ENCODE peak calls at places on chromosomes 2 and 18, in four cellular contexts. O is transverse colon, K is IMR-90, A is Calu3. J is an unnamed sample.

GRCh38 chr2:119136093-119136492 is 22.5 kb downstream of the C1QL2 start:
- DNase-seq in O (no peak), K (no peak), A (no peak), J (no peak)

GRCh38 chr2:144358979-144359541 is 160.9 kb downstream of the ZEB2 start:
- DNase-seq in O (no peak), K (peak; percentile 71), A (no peak), J (no peak)

GRCh38 chr18:9960263-9960904 is 46.6 kb downstream of the VAPA start:
- DNase-seq in O (no peak), K (no peak), A (no peak), J (no peak)

GRCh38 chr2:6973895-6974545 is 56.8 kb downstream of the RNF144A start:
- DNase-seq in O (no peak), K (no peak), A (peak; percentile 64), J (no peak)

GRCh38 chr2:127415593-127416485 is 2.4 kb upstream of the PROC start:
- DNase-seq in O (peak; percentile 89), K (no peak), A (peak; percentile 91), J (peak; percentile 92)

GRCh38 chr2:241947876-241948275 is 78.3 kb downstream of the RTP5 start:
- DNase-seq in O (no peak), K (no peak), A (no peak), J (peak; percentile 39)

GRCh38 chr2:24493713-24494112 is 2.7 kb downstream of the NCOA1 start:
- DNase-seq in O (no peak), K (no peak), A (no peak), J (no peak)

GRCh38 chr18:23460285-23461273 is 7.5 kb downstream of the RIOK3 start:
- DNase-seq in O (peak; percentile 36), K (no peak), A (no peak), J (peak; percentile 79)

GRCh38 chr2:181077128-181077709 is 96.8 kb downstream of the UBE2E3 start:
- DNase-seq in O (no peak), K (peak; percentile 62), A (peak; percentile 6), J (no peak)

GRCh38 chr2:7133521-7133920 is 216.3 kb downstream of the RNF144A start:
- DNase-seq in O (no peak), K (no peak), A (peak; percentile 36), J (no peak)

GRCh38 chr2:205752924-205753323 is 70.6 kb downstream of the NRP2 start:
- DNase-seq in O (no peak), K (no peak), A (no peak), J (no peak)

GRCh38 chr18:35438480-35439234 is 59.1 kb downstream of the INO80C start:
- DNase-seq in O (no peak), K (no peak), A (no peak), J (no peak)

GRCh38 chr18:23498062-23498582 is 5.2 kb upstream of the RMC1 start:
- DNase-seq in O (no peak), K (no peak), A (no peak), J (no peak)

GRCh38 chr2:85766214-85766613 is 12.4 kb downstream of the ATOH8 start:
- DNase-seq in O (no peak), K (no peak), A (no peak), J (no peak)

GRCh38 chr2:12389354-12390045 is 327.2 kb upstream of the TRIB2 start:
- DNase-seq in O (no peak), K (peak; percentile 23), A (no peak), J (no peak)

GRCh38 chr2:198691236-198691635 is 766.5 kb downstream of the SATB2 start:
- DNase-seq in O (no peak), K (no peak), A (no peak), J (no peak)

GRCh38 chr2:24080721-24081120 is 3.9 kb downstream of the TP53I3 start:
- DNase-seq in O (no peak), K (peak; percentile 36), A (no peak), J (no peak)

GRCh38 chr2:223779877-223780276 is 57.5 kb downstream of the AP1S3 start:
- DNase-seq in O (no peak), K (peak; percentile 34), A (peak; percentile 64), J (peak; percentile 62)

GRCh38 chr2:229714080-229714735 is at the start of gene DNER:
- DNase-seq in O (peak; percentile 20), K (no peak), A (peak; percentile 69), J (no peak)

GRCh38 chr2:240916571-240917008 is 10.5 kb downstream of the CROCC2 start:
- DNase-seq in O (no peak), K (peak; percentile 84), A (peak; percentile 50), J (no peak)

GRCh38 chr18:9017170-9017899 is 85.2 kb upstream of the NDUFV2 start:
- DNase-seq in O (peak; percentile 68), K (peak; percentile 94), A (peak; percentile 80), J (peak; percentile 38)

GRCh38 chr18:50340078-50340477 is 34.8 kb upstream of the SKA1 start:
- DNase-seq in O (no peak), K (no peak), A (no peak), J (no peak)

GRCh38 chr2:151786077-151786476 is 42.1 kb downstream of the ARL5A start:
- DNase-seq in O (no peak), K (no peak), A (no peak), J (no peak)

GRCh38 chr2:60553992-60554648 is 666 bp upstream of the BCL11A start:
- DNase-seq in O (peak; percentile 60), K (no peak), A (peak; percentile 39), J (peak; percentile 79)

GRCh38 chr2:237435844-237436590 is 22.1 kb upstream of the COL6A3 start:
- DNase-seq in O (no peak), K (peak; percentile 81), A (no peak), J (no peak)

GRCh38 chr18:23616258-23616657 is 30.0 kb upstream of the NPC1 start:
- DNase-seq in O (no peak), K (no peak), A (no peak), J (no peak)

GRCh38 chr2:133732982-133733670 is 164.9 kb upstream of the NCKAP5 start:
- DNase-seq in O (no peak), K (no peak), A (no peak), J (no peak)

GRCh38 chr2:126894082-126894481 is 4.6 kb upstream of the TEX51 start:
- DNase-seq in O (no peak), K (no peak), A (no peak), J (peak; percentile 19)

GRCh38 chr2:234024304-234024703 is 26.2 kb upstream of the SPP2 start:
- DNase-seq in O (no peak), K (no peak), A (no peak), J (no peak)

GRCh38 chr2:134399096-134399495 is 145.2 kb downstream of the MGAT5 start:
- DNase-seq in O (no peak), K (no peak), A (no peak), J (no peak)

GRCh38 chr2:216589779-216590178 is 43.4 kb upstream of the IGFBP2 start:
- DNase-seq in O (no peak), K (no peak), A (no peak), J (no peak)